ENCODE peak calls at places on chromosome 18, in six cellular contexts. One of them, this sample, is unnamed.

GRCh38 chr18:74139888-74140287 is 7.7 kb downstream of the FBXO15 start:
- DNase-seq in keratinocyte: no peak
- DNase-seq in neural progenitor cell: no peak
- DNase-seq in HepG2: no peak
- DNase-seq in PC-3: peak; percentile 60
- DNase-seq in endothelial cell of umbilical vein: no peak
- DNase-seq in this sample: no peak

GRCh38 chr18:596288-596881 is 403 bp upstream of the CLUL1 start:
- DNase-seq in keratinocyte: peak; percentile 11
- DNase-seq in neural progenitor cell: peak; percentile 87
- DNase-seq in HepG2: peak; percentile 43
- DNase-seq in PC-3: peak; percentile 61
- DNase-seq in endothelial cell of umbilical vein: no peak
- DNase-seq in this sample: peak; percentile 47

GRCh38 chr18:70110678-70111077 is 94.8 kb downstream of the RTTN start:
- DNase-seq in keratinocyte: no peak
- DNase-seq in neural progenitor cell: no peak
- DNase-seq in HepG2: no peak
- DNase-seq in PC-3: no peak
- DNase-seq in endothelial cell of umbilical vein: no peak
- DNase-seq in this sample: no peak

GRCh38 chr18:57816208-57816999 is 13.3 kb upstream of the ATP8B1 start:
- DNase-seq in keratinocyte: no peak
- DNase-seq in neural progenitor cell: no peak
- DNase-seq in HepG2: peak; percentile 43
- DNase-seq in PC-3: no peak
- DNase-seq in endothelial cell of umbilical vein: no peak
- DNase-seq in this sample: no peak

GRCh38 chr18:35039633-35040032 is 1.6 kb upstream of the MAPRE2 start:
- DNase-seq in keratinocyte: no peak
- DNase-seq in neural progenitor cell: no peak
- DNase-seq in HepG2: no peak
- DNase-seq in PC-3: peak; percentile 1
- DNase-seq in endothelial cell of umbilical vein: peak; percentile 79
- DNase-seq in this sample: no peak

GRCh38 chr18:59109375-59109774 is 30.3 kb upstream of the SEC11C start:
- DNase-seq in keratinocyte: no peak
- DNase-seq in neural progenitor cell: no peak
- DNase-seq in HepG2: no peak
- DNase-seq in PC-3: no peak
- DNase-seq in endothelial cell of umbilical vein: no peak
- DNase-seq in this sample: no peak

GRCh38 chr18:22606563-22607283 is 189.0 kb upstream of the CTAGE1 start:
- DNase-seq in keratinocyte: no peak
- DNase-seq in neural progenitor cell: peak; percentile 33
- DNase-seq in HepG2: no peak
- DNase-seq in PC-3: no peak
- DNase-seq in endothelial cell of umbilical vein: no peak
- DNase-seq in this sample: no peak

GRCh38 chr18:79440728-79441127 is 45.0 kb downstream of the NFATC1 start:
- DNase-seq in keratinocyte: no peak
- DNase-seq in neural progenitor cell: no peak
- DNase-seq in HepG2: no peak
- DNase-seq in PC-3: no peak
- DNase-seq in endothelial cell of umbilical vein: no peak
- DNase-seq in this sample: no peak

GRCh38 chr18:30999887-31000628 is 42.5 kb downstream of the DSC3 start:
- DNase-seq in keratinocyte: no peak
- DNase-seq in neural progenitor cell: peak; percentile 41
- DNase-seq in HepG2: no peak
- DNase-seq in PC-3: no peak
- DNase-seq in endothelial cell of umbilical vein: no peak
- DNase-seq in this sample: no peak

GRCh38 chr18:48902023-48902855 is 48.5 kb downstream of the SMAD7 start:
- DNase-seq in keratinocyte: no peak
- DNase-seq in neural progenitor cell: no peak
- DNase-seq in HepG2: peak; percentile 86
- DNase-seq in PC-3: peak; percentile 66
- DNase-seq in endothelial cell of umbilical vein: peak; percentile 96
- DNase-seq in this sample: peak; percentile 22

GRCh38 chr18:27005589-27005988 is 140.1 kb upstream of the AQP4 start:
- DNase-seq in keratinocyte: no peak
- DNase-seq in neural progenitor cell: peak; percentile 51
- DNase-seq in HepG2: peak; percentile 22
- DNase-seq in PC-3: peak; percentile 44
- DNase-seq in endothelial cell of umbilical vein: no peak
- DNase-seq in this sample: peak; percentile 10

GRCh38 chr18:74342416-74343043 is 26.9 kb downstream of the C18orf63 start:
- DNase-seq in keratinocyte: no peak
- DNase-seq in neural progenitor cell: peak; percentile 53
- DNase-seq in HepG2: peak; percentile 58
- DNase-seq in PC-3: peak; percentile 75
- DNase-seq in endothelial cell of umbilical vein: peak; percentile 67
- DNase-seq in this sample: peak; percentile 51

GRCh38 chr18:13530879-13531387 is 195.4 kb downstream of the FAM210A start:
- DNase-seq in keratinocyte: no peak
- DNase-seq in neural progenitor cell: peak; percentile 52
- DNase-seq in HepG2: no peak
- DNase-seq in PC-3: peak; percentile 47
- DNase-seq in endothelial cell of umbilical vein: peak; percentile 79
- DNase-seq in this sample: peak; percentile 4

GRCh38 chr18:1487457-1487856 is 582.8 kb downstream of the ADCYAP1 start:
- DNase-seq in keratinocyte: no peak
- DNase-seq in neural progenitor cell: no peak
- DNase-seq in HepG2: no peak
- DNase-seq in PC-3: no peak
- DNase-seq in endothelial cell of umbilical vein: no peak
- DNase-seq in this sample: no peak

GRCh38 chr18:25408294-25408693 is 56.3 kb upstream of the ZNF521 start:
- DNase-seq in keratinocyte: no peak
- DNase-seq in neural progenitor cell: no peak
- DNase-seq in HepG2: no peak
- DNase-seq in PC-3: no peak
- DNase-seq in endothelial cell of umbilical vein: no peak
- DNase-seq in this sample: no peak
- TF ChIP-seq EZH2 in keratinocyte: no peak
- TF ChIP-seq EZH2 in neural progenitor cell: no peak
- TF ChIP-seq EZH2 in HepG2: no peak
- TF ChIP-seq EZH2 in PC-3: no peak
- TF ChIP-seq EZH2 in endothelial cell of umbilical vein: no peak
- TF ChIP-seq EZH2 in this sample: no peak

GRCh38 chr18:25350561-25351201 is 1.3 kb downstream of the ZNF521 start:
- DNase-seq in keratinocyte: no peak
- DNase-seq in neural progenitor cell: peak; percentile 74
- DNase-seq in HepG2: no peak
- DNase-seq in PC-3: no peak
- DNase-seq in endothelial cell of umbilical vein: peak; percentile 55
- DNase-seq in this sample: no peak
- TF ChIP-seq EZH2 in keratinocyte: peak; percentile 96
- TF ChIP-seq EZH2 in neural progenitor cell: no peak
- TF ChIP-seq EZH2 in HepG2: no peak
- TF ChIP-seq EZH2 in PC-3: peak; percentile 68
- TF ChIP-seq EZH2 in endothelial cell of umbilical vein: no peak
- TF ChIP-seq EZH2 in this sample: no peak

DNA sequence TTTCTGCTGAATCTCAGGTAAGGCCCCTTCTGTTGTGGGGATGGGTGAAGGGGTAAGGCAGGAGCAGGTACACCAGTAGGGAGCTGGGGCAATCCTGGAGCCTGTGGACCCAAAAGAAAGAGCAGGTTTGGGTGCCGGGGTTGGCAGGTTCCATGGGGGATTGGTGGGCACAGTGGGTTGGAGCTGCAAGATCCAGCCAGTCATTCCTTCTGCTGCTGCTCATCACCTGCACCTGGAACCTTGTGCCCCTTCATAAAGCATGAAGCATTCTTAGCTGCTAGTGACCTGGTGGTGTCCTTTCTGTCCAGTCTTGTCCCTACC is 24.9 kb downstream of the FHOD3 start:
- DNase-seq in keratinocyte: no peak
- DNase-seq in neural progenitor cell: no peak
- DNase-seq in HepG2: no peak
- DNase-seq in PC-3: no peak
- DNase-seq in endothelial cell of umbilical vein: no peak
- DNase-seq in this sample: no peak
- TF ChIP-seq EZH2 in keratinocyte: no peak
- TF ChIP-seq EZH2 in neural progenitor cell: no peak
- TF ChIP-seq EZH2 in HepG2: no peak
- TF ChIP-seq EZH2 in PC-3: no peak
- TF ChIP-seq EZH2 in endothelial cell of umbilical vein: no peak
- TF ChIP-seq EZH2 in this sample: no peak

DNA sequence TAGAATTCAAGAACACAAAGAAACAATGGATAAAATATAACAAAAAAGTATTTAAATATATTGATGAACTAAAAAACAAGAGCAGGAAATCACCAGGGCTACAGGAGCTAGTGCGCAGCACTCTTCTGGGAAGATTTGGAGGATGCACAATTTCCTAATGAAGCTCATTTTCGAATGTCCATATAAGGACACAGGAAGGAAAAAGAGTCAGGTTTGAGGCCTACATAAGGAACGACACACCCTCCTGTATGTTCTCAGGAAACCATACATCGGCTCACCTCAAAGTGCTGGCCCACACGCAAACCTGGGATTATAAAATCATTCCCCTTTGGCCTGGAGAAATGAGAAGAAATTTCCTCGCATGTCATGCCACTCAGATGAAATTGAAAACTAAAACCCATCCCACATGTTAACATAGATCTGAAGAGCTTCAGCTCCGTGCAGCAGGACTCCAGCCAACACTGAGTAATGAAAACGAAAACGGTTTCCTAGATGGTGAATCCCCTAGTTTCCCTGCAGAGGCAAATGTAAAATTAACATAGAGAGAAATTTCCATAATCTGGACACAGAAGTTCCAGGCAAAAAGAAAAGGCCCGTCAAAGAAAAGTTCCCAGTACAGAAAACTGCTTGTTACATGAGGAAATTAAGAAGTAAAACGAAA is 825.8 kb downstream of the SOCS6 start:
- DNase-seq in keratinocyte: no peak
- DNase-seq in neural progenitor cell: no peak
- DNase-seq in HepG2: no peak
- DNase-seq in PC-3: no peak
- DNase-seq in endothelial cell of umbilical vein: no peak
- DNase-seq in this sample: no peak
- TF ChIP-seq EZH2 in keratinocyte: no peak
- TF ChIP-seq EZH2 in neural progenitor cell: no peak
- TF ChIP-seq EZH2 in HepG2: no peak
- TF ChIP-seq EZH2 in PC-3: no peak
- TF ChIP-seq EZH2 in endothelial cell of umbilical vein: no peak
- TF ChIP-seq EZH2 in this sample: no peak

GRCh38 chr18:56176750-56177149 is 461.6 kb downstream of the TXNL1 start:
- DNase-seq in keratinocyte: no peak
- DNase-seq in neural progenitor cell: no peak
- DNase-seq in HepG2: no peak
- DNase-seq in PC-3: no peak
- DNase-seq in endothelial cell of umbilical vein: no peak
- DNase-seq in this sample: no peak
- TF ChIP-seq EZH2 in keratinocyte: no peak
- TF ChIP-seq EZH2 in neural progenitor cell: no peak
- TF ChIP-seq EZH2 in HepG2: no peak
- TF ChIP-seq EZH2 in PC-3: no peak
- TF ChIP-seq EZH2 in endothelial cell of umbilical vein: no peak
- TF ChIP-seq EZH2 in this sample: no peak

GRCh38 chr18:37483984-37484892 is 81.4 kb downstream of the CELF4 start:
- DNase-seq in keratinocyte: no peak
- DNase-seq in neural progenitor cell: no peak
- DNase-seq in HepG2: no peak
- DNase-seq in PC-3: no peak
- DNase-seq in endothelial cell of umbilical vein: no peak
- DNase-seq in this sample: no peak
- TF ChIP-seq EZH2 in keratinocyte: no peak
- TF ChIP-seq EZH2 in neural progenitor cell: peak; percentile 59
- TF ChIP-seq EZH2 in HepG2: no peak
- TF ChIP-seq EZH2 in PC-3: no peak
- TF ChIP-seq EZH2 in endothelial cell of umbilical vein: no peak
- TF ChIP-seq EZH2 in this sample: no peak

This sample was measured in HCT116.